ENCODE peak calls at places on chromosomes 6 and 20, in eight cellular contexts. Y is kidney epithelial cell; V is IMR-90; Z is astrocyte of the spinal cord; N is aorta; P is CD4-positive, alpha-beta memory T cell; I is right cardiac atrium; F is heart left ventricle. T is an unnamed sample.

GRCh38 chr6:33812669-33813068 is 8.9 kb upstream of the MLN start:
- DNase-seq in Y (peak), V (peak), Z (peak), N (peak), P (peak), I (peak), F (peak), T (peak)

GRCh38 chr6:108581237-108581931 is 20.7 kb downstream of the FOXO3 start:
- DNase-seq in Y (no peak), V (peak), Z (peak), N (no peak), P (peak), I (peak), F (no peak), T (peak)

GRCh38 chr6:141267420-141267819 is 865.3 kb upstream of the GJE1 start:
- DNase-seq in Y (no peak), V (no peak), Z (no peak), N (no peak), P (no peak), I (no peak), F (no peak), T (no peak)

GRCh38 chr20:10863337-10864060 is 189.7 kb upstream of the JAG1 start:
- DNase-seq in Y (peak), V (peak), Z (peak), N (no peak), P (no peak), I (peak), F (peak), T (no peak)

GRCh38 chr6:145735356-145736165 is at the start of gene EPM2A:
- DNase-seq in Y (peak), V (peak), Z (peak), N (peak), P (peak), I (peak), F (peak), T (peak)

GRCh38 chr6:108116424-108116780 is 41.9 kb upstream of the OSTM1 start:
- DNase-seq in Y (no peak), V (no peak), Z (no peak), N (no peak), P (no peak), I (no peak), F (no peak), T (no peak)

GRCh38 chr6:30730611-30731435 is 10.7 kb downstream of the TUBB start:
- DNase-seq in Y (no peak), V (peak), Z (no peak), N (no peak), P (peak), I (peak), F (peak), T (peak)

GRCh38 chr20:63336232-63336752 is 24.9 kb downstream of the CHRNA4 start:
- DNase-seq in Y (no peak), V (no peak), Z (no peak), N (no peak), P (no peak), I (peak), F (no peak), T (no peak)

GRCh38 chr20:11432407-11432806 is 485.3 kb upstream of the BTBD3 start:
- DNase-seq in Y (peak), V (peak), Z (peak), N (no peak), P (no peak), I (no peak), F (no peak), T (no peak)

GRCh38 chr6:63352587-63353281 is 33.0 kb upstream of the LGSN start:
- DNase-seq in Y (no peak), V (peak), Z (peak), N (no peak), P (no peak), I (no peak), F (no peak), T (no peak)

GRCh38 chr6:83511901-83512681 is at the start of gene PRSS35:
- DNase-seq in Y (no peak), V (peak), Z (peak), N (peak), P (no peak), I (peak), F (peak), T (no peak)

GRCh38 chr6:65935412-65935811 is 228.4 kb upstream of the EYS start:
- DNase-seq in Y (no peak), V (no peak), Z (no peak), N (no peak), P (no peak), I (no peak), F (no peak), T (no peak)

GRCh38 chr6:63963756-63964315 is 328.2 kb downstream of the PHF3 start:
- DNase-seq in Y (no peak), V (no peak), Z (no peak), N (no peak), P (no peak), I (no peak), F (no peak), T (no peak)

GRCh38 chr6:129748212-129748900 is 38.4 kb upstream of the ARHGAP18 start:
- DNase-seq in Y (peak), V (peak), Z (peak), N (no peak), P (peak), I (no peak), F (no peak), T (peak)

GRCh38 chr6:48754631-48755030 is 643.6 kb upstream of the PTCHD4 start:
- DNase-seq in Y (no peak), V (no peak), Z (no peak), N (no peak), P (no peak), I (no peak), F (no peak), T (no peak)

GRCh38 chr6:4999586-4999985 is 4.3 kb downstream of the RPP40 start:
- DNase-seq in Y (no peak), V (no peak), Z (no peak), N (no peak), P (no peak), I (no peak), F (no peak), T (no peak)

GRCh38 chr6:40293109-40293823 is 293.9 kb downstream of the LRFN2 start:
- DNase-seq in Y (no peak), V (no peak), Z (no peak), N (no peak), P (no peak), I (no peak), F (no peak), T (no peak)

GRCh38 chr20:20463933-20464374 is 96.0 kb downstream of the INSM1 start:
- DNase-seq in Y (no peak), V (no peak), Z (peak), N (no peak), P (no peak), I (no peak), F (no peak), T (no peak)

GRCh38 chr6:142013286-142013685 is 119.4 kb upstream of the GJE1 start:
- DNase-seq in Y (peak), V (peak), Z (peak), N (no peak), P (no peak), I (no peak), F (no peak), T (no peak)

GRCh38 chr6:156585859-156586258 is 191.3 kb upstream of the ARID1B start:
- DNase-seq in Y (no peak), V (no peak), Z (no peak), N (no peak), P (no peak), I (no peak), F (no peak), T (peak)

GRCh38 chr20:55977723-55978481 is 27.4 kb downstream of the CBLN4 start:
- DNase-seq in Y (no peak), V (no peak), Z (no peak), N (no peak), P (no peak), I (no peak), F (no peak), T (no peak)

GRCh38 chr20:23419995-23420901 is 1.0 kb downstream of the NAPB start:
- DNase-seq in Y (peak), V (peak), Z (peak), N (peak), P (peak), I (peak), F (peak), T (no peak)

GRCh38 chr6:145206247-145206907 is 528.9 kb downstream of the EPM2A start:
- DNase-seq in Y (no peak), V (peak), Z (peak), N (no peak), P (no peak), I (no peak), F (no peak), T (no peak)

GRCh38 chr20:5862703-5863039 is 87.7 kb downstream of the TRMT6 start:
- DNase-seq in Y (no peak), V (no peak), Z (no peak), N (no peak), P (no peak), I (no peak), F (no peak), T (no peak)

GRCh38 chr20:5864873-5865582 is 85.3 kb downstream of the TRMT6 start:
- DNase-seq in Y (no peak), V (peak), Z (peak), N (no peak), P (no peak), I (no peak), F (no peak), T (no peak)

GRCh38 chr20:5865604-5866003 is 84.7 kb downstream of the TRMT6 start:
- DNase-seq in Y (no peak), V (no peak), Z (no peak), N (no peak), P (no peak), I (no peak), F (no peak), T (no peak)

GRCh38 chr20:5864428-5864827 is 85.9 kb downstream of the TRMT6 start:
- DNase-seq in Y (no peak), V (no peak), Z (no peak), N (no peak), P (no peak), I (no peak), F (no peak), T (no peak)

GRCh38 chr20:5863040-5863811 is 87.1 kb downstream of the TRMT6 start:
- DNase-seq in Y (no peak), V (peak), Z (peak), N (no peak), P (no peak), I (peak), F (no peak), T (no peak)
- H3K4me3 ChIP-seq in Y (no peak), V (no peak), Z (no peak), N (no peak), P (no peak), I (no peak), F (no peak), T (no peak)

GRCh38 chr20:50140339-50140859 is 13.1 kb downstream of the PEDS1 start:
- DNase-seq in Y (no peak), V (no peak), Z (no peak), N (no peak), P (no peak), I (no peak), F (no peak), T (no peak)
- H3K4me3 ChIP-seq in Y (no peak), V (no peak), Z (no peak), N (no peak), P (no peak), I (no peak), F (no peak), T (no peak)

GRCh38 chr6:146911635-146912034 is 292.6 kb upstream of the STXBP5 start:
- DNase-seq in Y (no peak), V (no peak), Z (no peak), N (no peak), P (no peak), I (no peak), F (no peak), T (no peak)

GRCh38 chr6:146913842-146914562 is 290.2 kb upstream of the STXBP5 start:
- DNase-seq in Y (peak), V (peak), Z (peak), N (peak), P (no peak), I (peak), F (peak), T (no peak)

GRCh38 chr6:146910611-146911010 is 293.6 kb upstream of the STXBP5 start:
- DNase-seq in Y (no peak), V (no peak), Z (no peak), N (no peak), P (no peak), I (no peak), F (no peak), T (no peak)

GRCh38 chr6:146914563-146915483 is 289.4 kb upstream of the STXBP5 start:
- DNase-seq in Y (peak), V (peak), Z (peak), N (peak), P (no peak), I (peak), F (no peak), T (no peak)

DNA sequence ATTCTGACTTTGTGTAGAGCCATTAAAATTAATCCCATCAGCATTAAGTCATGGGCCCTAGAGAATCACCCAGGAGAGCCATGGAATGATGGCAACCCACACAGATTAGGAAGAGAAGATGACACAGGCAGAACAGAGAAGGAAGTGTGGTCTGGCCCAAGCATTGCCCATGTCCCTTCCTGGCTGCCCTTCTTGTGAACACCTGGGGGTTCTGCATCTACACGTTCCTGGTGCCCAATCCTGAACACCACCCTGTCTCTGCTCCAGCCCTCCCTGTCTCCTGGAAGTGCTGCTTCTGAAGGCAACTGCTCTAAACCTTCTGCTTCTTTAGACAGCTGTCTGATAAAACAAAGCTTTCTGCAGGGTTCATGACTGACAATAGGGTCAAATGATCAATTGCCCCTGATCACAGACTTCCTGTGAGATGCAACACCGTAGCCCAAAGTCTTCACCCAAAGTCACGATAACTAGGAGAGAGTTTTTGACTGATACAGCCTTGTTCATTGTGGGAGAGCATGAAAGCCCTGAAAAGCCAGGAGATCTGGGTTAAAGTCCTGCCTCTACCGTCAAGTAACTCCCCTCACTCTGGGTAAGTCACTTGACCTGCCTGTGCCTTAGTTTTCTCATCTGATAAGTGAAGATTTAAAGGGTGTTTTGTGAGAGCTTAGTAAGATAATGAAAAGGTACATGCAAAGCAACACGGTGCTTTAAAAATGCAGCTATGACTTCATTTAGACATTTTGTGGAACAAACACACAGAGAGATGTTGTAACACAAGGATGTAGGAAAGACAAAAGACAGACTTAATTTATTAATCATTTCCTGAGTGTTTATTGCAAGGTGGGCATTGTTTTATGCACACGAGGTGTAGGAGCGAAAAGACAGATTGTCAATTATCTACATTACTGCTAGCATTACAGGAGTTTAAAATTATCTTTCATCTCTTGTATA is 291.2 kb upstream of the STXBP5 start:
- DNase-seq in Y (no peak), V (no peak), Z (no peak), N (no peak), P (no peak), I (no peak), F (no peak), T (no peak)
- H3K4me3 ChIP-seq in Y (no peak), V (no peak), Z (no peak), N (no peak), P (no peak), I (no peak), F (no peak), T (no peak)

GRCh38 chr20:51456511-51457280 is 85.8 kb downstream of the NFATC2 start:
- DNase-seq in Y (peak), V (peak), Z (peak), N (peak), P (no peak), I (peak), F (peak), T (no peak)
- H3K4me3 ChIP-seq in Y (no peak), V (no peak), Z (no peak), N (no peak), P (no peak), I (no peak), F (peak), T (no peak)

DNA sequence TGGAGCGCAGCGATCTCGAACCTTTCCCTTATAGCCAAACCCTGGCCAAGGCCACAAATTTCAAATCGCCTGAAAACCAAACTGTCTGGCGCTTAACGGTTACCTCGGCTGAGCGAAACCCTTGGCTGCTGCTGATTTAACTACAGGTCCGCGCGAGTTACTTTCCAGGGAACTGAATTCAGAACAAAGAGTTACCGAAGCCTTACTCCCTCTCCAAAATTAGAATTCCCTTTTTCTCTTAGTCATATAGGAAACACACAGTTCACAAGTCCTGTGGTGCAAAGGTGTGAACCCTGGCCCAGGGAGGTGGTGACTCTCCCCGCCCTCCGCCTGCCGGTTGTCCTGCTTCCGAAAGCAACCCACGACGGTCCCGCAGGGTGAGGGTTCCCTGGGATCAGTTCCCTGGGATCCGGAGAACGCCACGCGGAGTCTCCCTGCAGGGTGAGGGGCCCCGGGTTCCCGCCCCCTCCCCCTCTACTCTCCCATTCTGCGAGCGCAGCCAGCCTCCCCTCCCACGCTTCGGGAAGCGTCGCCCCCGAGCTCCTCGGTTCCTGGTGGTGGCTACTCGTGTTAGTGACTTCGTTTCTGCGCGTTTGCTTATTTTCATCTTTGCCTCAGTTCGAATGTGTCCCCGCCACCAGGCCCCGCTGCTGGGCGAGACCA is 1.1 kb upstream of the SLC35D3 start:
- DNase-seq in Y (no peak), V (no peak), Z (peak), N (peak), P (peak), I (peak), F (no peak), T (no peak)
- H3K4me3 ChIP-seq in Y (peak), V (peak), Z (peak), N (peak), P (no peak), I (peak), F (peak), T (no peak)

GRCh38 chr20:48818481-48818987 is 9.3 kb downstream of the PREX1 start:
- DNase-seq in Y (no peak), V (no peak), Z (no peak), N (peak), P (peak), I (no peak), F (no peak), T (peak)
- H3K4me3 ChIP-seq in Y (no peak), V (no peak), Z (no peak), N (no peak), P (peak), I (no peak), F (no peak), T (peak)

DNA sequence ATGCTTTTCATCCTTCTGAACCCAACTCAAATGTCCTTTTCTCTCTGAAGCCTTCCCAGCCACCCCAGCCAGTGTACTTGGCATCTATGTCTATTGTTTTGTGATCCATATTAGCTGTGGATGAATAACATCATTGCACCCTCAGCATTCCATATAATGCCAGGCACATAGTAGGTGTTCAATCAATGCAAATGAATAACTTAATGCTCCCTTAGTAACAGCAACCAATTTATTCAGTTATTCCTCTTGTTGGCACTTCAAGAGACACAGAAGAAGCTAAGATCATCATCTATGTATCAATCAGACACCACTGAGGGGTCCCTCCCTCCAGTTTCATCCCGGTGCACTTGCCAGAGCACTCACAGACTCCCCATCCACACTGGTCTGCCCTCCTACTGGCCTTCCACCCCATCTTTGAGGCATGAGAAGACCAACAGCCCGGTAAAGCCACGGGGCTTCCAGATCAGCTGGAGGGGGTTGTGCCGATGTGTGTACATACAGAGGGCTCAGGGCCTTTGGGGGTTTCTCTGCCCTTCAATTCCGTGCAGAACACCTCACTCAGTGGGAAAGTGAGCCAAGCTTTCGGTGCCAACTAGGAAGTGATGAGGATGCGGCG is 2.4 kb upstream of the TAF8 start:
- DNase-seq in Y (no peak), V (no peak), Z (peak), N (peak), P (no peak), I (no peak), F (no peak), T (no peak)
- H3K4me3 ChIP-seq in Y (peak), V (peak), Z (peak), N (peak), P (peak), I (peak), F (peak), T (peak)

DNA sequence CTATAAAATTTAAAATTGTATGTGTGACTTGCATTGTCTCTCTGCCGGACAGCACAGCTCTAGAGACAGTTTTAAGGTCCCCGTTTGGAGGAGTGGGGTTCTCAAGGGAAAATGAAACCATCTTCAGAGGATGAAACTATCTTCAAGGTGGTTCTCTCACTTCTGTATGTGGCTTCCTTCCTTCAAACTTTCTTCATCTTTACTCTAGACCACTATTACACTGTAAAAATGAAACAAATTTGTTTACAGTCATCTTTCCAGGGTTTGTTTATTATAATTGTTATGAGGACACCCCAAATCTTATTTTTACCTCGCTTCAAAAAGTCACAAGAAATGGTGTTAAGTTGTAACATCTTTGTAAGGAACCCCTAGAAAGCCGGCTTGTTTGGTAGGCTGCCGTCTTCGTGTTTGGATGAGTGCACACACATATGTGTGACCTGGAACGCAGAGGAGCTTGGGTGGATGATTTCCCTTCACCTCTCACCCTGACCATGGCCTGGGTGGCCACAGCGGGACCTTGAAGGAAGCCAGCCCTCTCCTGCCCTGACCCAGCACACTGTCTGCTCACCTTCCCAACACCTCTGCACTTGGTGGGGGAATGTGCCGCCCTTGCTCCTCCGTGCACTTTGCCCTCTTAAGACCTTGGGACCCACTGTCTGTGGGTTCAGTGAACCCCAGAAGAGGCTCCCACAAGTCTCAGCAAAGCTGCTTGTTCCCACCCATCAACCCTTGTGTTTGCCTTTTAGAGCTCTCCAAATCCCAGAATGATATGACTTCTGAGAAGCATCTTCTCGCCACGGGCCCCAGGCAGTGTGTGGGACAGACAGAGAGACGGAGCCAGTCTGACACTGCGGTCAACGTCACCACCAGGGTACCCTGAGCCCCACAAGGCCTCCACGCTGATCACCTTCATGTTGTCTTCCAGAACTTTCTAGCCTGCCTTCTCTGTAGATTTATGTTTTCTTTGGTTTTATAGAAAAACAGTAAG is 67.8 kb downstream of the SYTL3 start:
- DNase-seq in Y (no peak), V (no peak), Z (no peak), N (no peak), P (peak), I (no peak), F (no peak), T (no peak)
- H3K4me3 ChIP-seq in Y (no peak), V (no peak), Z (no peak), N (no peak), P (no peak), I (no peak), F (no peak), T (no peak)

T was measured in Jurkat, Clone E6-1.